ENCODE peak calls at places on chromosomes 5 and 9, in four cellular contexts. S is IMR-90, D is astrocyte, B is heart left ventricle. F is an unnamed sample.

GRCh38 chr5:90833753-90834152 is 275.2 kb downstream of the ADGRV1 start:
- DNase-seq in S (no peak), D (no peak), B (no peak), F (no peak)

GRCh38 chr5:167587768-167588167 is 703.7 kb upstream of the WWC1 start:
- DNase-seq in S (peak; percentile 22), D (no peak), B (no peak), F (peak; percentile 64)

GRCh38 chr5:132011561-132012384 is at the start of gene ACSL6:
- DNase-seq in S (no peak), D (no peak), B (no peak), F (peak; percentile 60)

GRCh38 chr5:153496835-153497234 is 6.4 kb downstream of the GRIA1 start:
- DNase-seq in S (peak; percentile 57), D (no peak), B (no peak), F (peak; percentile 19)

GRCh38 chr5:80026841-80027240 is 8.3 kb upstream of the THBS4 start:
- DNase-seq in S (no peak), D (no peak), B (no peak), F (no peak)

GRCh38 chr5:178307266-178308045 is 74.9 kb upstream of the PHYKPL start:
- DNase-seq in S (no peak), D (no peak), B (no peak), F (no peak)

GRCh38 chr5:107380654-107381053 is 290.1 kb downstream of the EFNA5 start:
- DNase-seq in S (no peak), D (no peak), B (no peak), F (no peak)

GRCh38 chr5:29252390-29252789 is 1941.1 kb upstream of the CDH6 start:
- DNase-seq in S (no peak), D (no peak), B (no peak), F (no peak)

GRCh38 chr5:67873935-67874334 is 341.6 kb upstream of the PIK3R1 start:
- DNase-seq in S (no peak), D (no peak), B (no peak), F (no peak)

GRCh38 chr5:149288437-149288836 is 16.8 kb downstream of the AFAP1L1 start:
- DNase-seq in S (no peak), D (no peak), B (peak; percentile 82), F (no peak)

GRCh38 chr9:70260606-70261005 is 1.8 kb downstream of the SMC5 start:
- DNase-seq in S (no peak), D (no peak), B (no peak), F (no peak)
- H3K4me1 ChIP-seq in S (peaks cover 26% of the 10 kb centered on the region), D (peaks cover 38% of the 10 kb centered on the region), B (peaks cover 11% of the 10 kb centered on the region), F (peaks cover 50% of the 10 kb centered on the region)

GRCh38 chr9:133274236-133275104 is 531 bp downstream of the ABO start:
- DNase-seq in S (no peak), D (no peak), B (no peak), F (no peak)
- H3K4me3 ChIP-seq in S (no peak overlapping the region), D (no peak overlapping the region), B (peak overlapping the region; percentile 74), F (no peak overlapping the region)

GRCh38 chr5:36950586-36951457 is 74.3 kb downstream of the NIPBL start:
- DNase-seq in S (peak; percentile 64), D (peak; percentile 81), B (no peak), F (no peak)
- H3K4me1 ChIP-seq in S (no peaks in the 10 kb centered on the region), D (peaks cover 12% of the 10 kb centered on the region), B (peaks cover 8% of the 10 kb centered on the region), F (peaks cover 10% of the 10 kb centered on the region)

GRCh38 chr9:133347985-133348762 is at the start of the genes MED22 and RPL7A:
- DNase-seq in S (peak; percentile 96), D (peak; percentile 90), B (peak; percentile 94), F (peak; percentile 92)
- H3K4me3 ChIP-seq in S (peak within 1 kb of the TSS; percentile 74), D (peak within 1 kb of the TSS; percentile 98), B (peak within 1 kb of the TSS; percentile 100), F (peak within 1 kb of the TSS; percentile 98)

DNA sequence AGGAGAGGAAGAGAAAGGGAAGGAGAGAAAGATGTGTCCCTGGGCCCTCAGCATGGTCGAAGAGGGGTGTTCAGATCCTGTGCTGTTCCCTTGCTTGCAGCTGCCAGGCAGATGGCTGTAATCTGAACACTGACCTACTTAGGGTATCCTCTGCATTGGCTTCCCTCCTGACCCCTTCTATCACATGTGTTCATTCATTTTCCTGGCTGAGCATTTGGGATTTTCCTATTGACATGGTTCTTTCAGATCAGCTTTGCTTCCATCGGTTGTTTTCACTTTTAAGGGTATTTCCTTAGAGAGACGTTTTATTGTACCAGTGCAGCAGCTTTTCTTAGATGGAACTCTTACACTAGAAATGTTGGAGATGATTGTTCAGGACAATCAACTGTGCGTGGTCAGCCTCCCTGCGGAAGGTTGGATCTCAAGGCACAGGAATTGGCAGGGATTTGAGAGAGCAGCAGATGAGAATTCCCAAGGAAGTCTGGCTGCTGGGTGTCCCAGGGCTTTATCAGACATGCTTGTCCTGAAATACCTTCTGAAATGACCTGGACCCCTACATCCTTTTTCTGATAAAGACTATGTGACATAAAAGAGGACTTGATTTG is 26.0 kb downstream of the ACTBL2 start:
- DNase-seq in S (no peak), D (no peak), B (no peak), F (no peak)
- H3K4me1 ChIP-seq in S (peaks cover 17% of the 10 kb centered on the region), D (peaks cover 5% of the 10 kb centered on the region), B (no peaks in the 10 kb centered on the region), F (no peaks in the 10 kb centered on the region)

DNA sequence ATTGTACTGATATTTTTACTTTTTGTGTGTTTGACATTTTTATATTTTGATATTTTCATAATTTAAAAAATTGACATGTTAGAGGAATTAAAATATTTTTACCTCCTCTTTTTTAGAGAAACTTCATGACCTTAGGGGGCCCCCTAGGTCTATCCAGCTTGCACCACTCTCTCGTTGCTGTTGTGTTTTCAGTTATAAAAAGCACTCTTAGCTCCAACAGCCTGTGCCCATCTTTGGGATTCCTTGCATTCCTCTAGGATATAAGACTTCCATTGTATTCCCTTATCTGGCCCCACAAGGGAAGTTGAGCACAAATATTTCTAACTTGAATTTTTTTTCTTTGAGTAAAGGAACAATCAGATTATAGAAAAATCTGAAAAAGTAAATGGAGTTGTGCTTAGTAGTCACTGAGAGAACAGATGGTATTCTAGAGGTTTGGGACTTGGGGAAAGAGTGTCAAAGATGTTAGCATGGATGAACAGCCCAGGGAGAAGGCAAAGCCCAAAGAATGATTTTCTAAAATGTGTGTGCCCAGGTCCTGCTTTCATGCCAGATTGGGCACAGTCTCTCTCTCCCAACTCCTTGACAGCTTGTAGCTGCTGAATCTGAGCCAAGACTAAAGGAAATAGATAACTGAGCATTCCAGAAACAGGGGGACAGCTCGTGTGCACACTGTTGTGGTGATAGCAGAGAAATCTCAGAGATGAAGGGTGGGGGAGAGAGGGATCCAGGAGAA is 245.5 kb downstream of the SH3GL2 start:
- DNase-seq in S (peak; percentile 1), D (peak; percentile 25), B (no peak), F (no peak)
- H3K4me3 ChIP-seq in S (no peak overlapping the region), D (no peak overlapping the region), B (no peak overlapping the region), F (no peak overlapping the region)

DNA sequence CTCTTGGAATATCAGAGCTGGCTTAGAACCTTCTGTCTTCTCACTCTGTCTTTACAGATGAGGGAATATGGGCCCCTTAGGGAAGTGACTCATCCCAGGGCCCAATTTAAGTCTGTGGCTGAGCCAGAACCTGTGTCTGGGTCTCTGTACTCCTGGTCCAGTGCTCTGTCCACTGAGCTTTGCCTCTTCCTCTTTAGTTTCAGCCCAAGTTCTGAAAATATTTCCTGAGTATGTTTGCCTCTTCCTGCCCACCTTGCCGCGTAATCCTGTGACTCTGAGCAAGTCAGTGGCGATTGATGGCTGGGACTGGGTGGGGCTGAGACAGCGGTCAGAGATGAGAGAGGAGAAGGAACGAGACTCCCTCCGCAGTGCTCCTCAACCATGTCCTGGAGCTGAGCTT is 7.8 kb downstream of the IER5L start:
- DNase-seq in S (peak; percentile 41), D (no peak), B (no peak), F (no peak)
- H3K4me1 ChIP-seq in S (peaks cover 35% of the 10 kb centered on the region), D (peaks cover 59% of the 10 kb centered on the region), B (peaks cover 22% of the 10 kb centered on the region), F (peaks cover 8% of the 10 kb centered on the region)

F was measured in HAP-1.